ENCODE peak calls at places on chromosomes 4 and X, in eight cellular contexts. Y is ovary, I is A549, O is transverse colon, R is suprapubic skin, L is stomach, J is K562, E is upper lobe of left lung. S is an unnamed sample.

GRCh38 chr4:115343171-115343570 is 229.8 kb upstream of the NDST4 start:
- DNase-seq in R (no peak), J (no peak), Y (no peak), I (no peak), O (no peak), L (no peak), E (no peak), S (no peak)

GRCh38 chr4:56728512-56728911 is 47.4 kb upstream of the HOPX start:
- DNase-seq in O (peak), E (peak), R (peak), J (peak), L (peak), Y (no peak), I (peak), S (peak)

GRCh38 chrX:49163555-49164419 is 1.2 kb downstream of the MAGIX start:
- DNase-seq in E (peak), I (peak), O (peak), L (peak), Y (peak), R (peak), J (peak), S (peak)

GRCh38 chr4:2588259-2588658 is 51.8 kb downstream of the FAM193A start:
- DNase-seq in Y (no peak), I (no peak), L (no peak), J (no peak), E (no peak), R (no peak), O (no peak), S (no peak)

GRCh38 chr4:3301450-3302163 is 8.8 kb downstream of the RGS12 start:
- DNase-seq in Y (no peak), L (no peak), I (no peak), E (no peak), R (no peak), J (no peak), O (no peak), S (no peak)

GRCh38 chr4:98522603-98523395 is 135.6 kb downstream of the TSPAN5 start:
- DNase-seq in O (no peak), R (no peak), J (no peak), E (no peak), Y (no peak), L (no peak), I (peak), S (no peak)

GRCh38 chrX:100946521-100946920 is 17.8 kb upstream of the XKRX start:
- DNase-seq in Y (no peak), J (no peak), L (no peak), I (no peak), O (no peak), R (no peak), E (no peak), S (no peak)

GRCh38 chr4:6332042-6332668 is 62.5 kb downstream of the WFS1 start:
- DNase-seq in I (no peak), L (peak), O (peak), J (peak), E (no peak), Y (no peak), R (no peak), S (no peak)

GRCh38 chrX:37314526-37314925 is 34.6 kb upstream of the PRRG1 start:
- DNase-seq in O (no peak), J (no peak), L (no peak), Y (no peak), E (no peak), R (no peak), I (no peak), S (no peak)

GRCh38 chrX:31445542-31445941 is 373.7 kb upstream of the FTHL17 start:
- DNase-seq in R (no peak), L (no peak), O (no peak), E (no peak), J (no peak), Y (no peak), I (no peak), S (no peak)

GRCh38 chr4:38983756-38984647 is 48.2 kb downstream of the TMEM156 start:
- DNase-seq in J (no peak), Y (no peak), O (no peak), I (no peak), E (no peak), R (no peak), L (no peak), S (no peak)

GRCh38 chr4:88674565-88674964 is 23.1 kb downstream of the NAP1L5 start:
- DNase-seq in O (no peak), E (no peak), L (no peak), R (no peak), I (no peak), J (no peak), Y (no peak), S (no peak)

GRCh38 chr4:177118596-177118995 is 191.1 kb upstream of the NEIL3 start:
- DNase-seq in I (no peak), R (no peak), Y (no peak), E (no peak), L (no peak), O (no peak), J (no peak), S (peak)

GRCh38 chrX:119194631-119195030 is 41.5 kb upstream of the PGRMC1 start:
- DNase-seq in J (no peak), L (no peak), Y (no peak), R (no peak), O (no peak), E (no peak), I (peak), S (no peak)

GRCh38 chr4:111837761-111838160 is 307.5 kb upstream of the FAM241A start:
- DNase-seq in R (no peak), O (no peak), L (no peak), I (no peak), Y (no peak), E (no peak), J (no peak), S (no peak)

GRCh38 chr4:182893490-182893889 is 23.7 kb downstream of the DCTD start:
- DNase-seq in J (no peak), Y (no peak), I (no peak), R (no peak), E (no peak), O (no peak), L (no peak), S (no peak)

GRCh38 chrX:49206543-49206942 is 6.5 kb upstream of the SYP start:
- DNase-seq in R (no peak), E (no peak), Y (no peak), L (no peak), O (no peak), I (no peak), J (no peak), S (no peak)

GRCh38 chrX:72003811-72004750 is 93.4 kb downstream of the NHSL2 start:
- DNase-seq in Y (peak), O (no peak), I (peak), J (no peak), E (no peak), R (no peak), L (peak), S (peak)

GRCh38 chr4:125382995-125383394 is 68.2 kb downstream of the FAT4 start:
- DNase-seq in L (no peak), R (no peak), J (no peak), E (no peak), I (no peak), Y (no peak), O (no peak), S (no peak)

GRCh38 chrX:10090319-10090718 is 66.5 kb upstream of the CLCN4 start:
- DNase-seq in Y (no peak), I (no peak), E (peak), O (no peak), J (no peak), L (no peak), R (no peak), S (no peak)

GRCh38 chrX:3516051-3516541 is 169.6 kb upstream of the MXRA5 start:
- DNase-seq in I (no peak), E (no peak), Y (no peak), J (no peak), O (no peak), R (no peak), L (no peak), S (no peak)

GRCh38 chr4:3492741-3493719 is 29.9 kb downstream of the DOK7 start:
- DNase-seq in R (no peak), J (no peak), O (no peak), L (no peak), Y (no peak), I (no peak), E (no peak), S (no peak)

GRCh38 chr4:173171098-173171497 is 2.5 kb downstream of the GALNT7 start:
- DNase-seq in O (no peak), Y (no peak), L (no peak), R (no peak), E (no peak), J (peak), I (peak), S (no peak)

GRCh38 chrX:10902001-10902400 is 209.1 kb upstream of the HCCS start:
- DNase-seq in L (no peak), I (peak), R (no peak), E (no peak), O (no peak), Y (no peak), J (no peak), S (no peak)

GRCh38 chr4:75990129-75990528 is 616 bp downstream of the SDAD1 start:
- DNase-seq in L (no peak), R (no peak), I (no peak), E (no peak), O (no peak), Y (no peak), J (no peak), S (no peak)

GRCh38 chr4:89469930-89470375 is 162.4 kb upstream of the GPRIN3 start:
- DNase-seq in E (no peak), Y (no peak), R (no peak), O (no peak), L (no peak), I (peak), J (no peak), S (no peak)

GRCh38 chr4:74632634-74633033 is 161.7 kb downstream of the BTC start:
- DNase-seq in E (peak), R (no peak), L (peak), I (peak), O (peak), J (peak), Y (no peak), S (no peak)

GRCh38 chr4:80201326-80202151 is 4.2 kb downstream of the PRDM8 start:
- DNase-seq in O (peak), J (no peak), I (no peak), L (no peak), E (peak), R (peak), Y (peak), S (no peak)

GRCh38 chr4:1155314-1155713 is 17.1 kb downstream of the SPON2 start:
- DNase-seq in Y (no peak), E (no peak), J (no peak), O (no peak), I (no peak), R (no peak), L (no peak), S (no peak)

GRCh38 chr4:89539374-89539773 is 231.8 kb upstream of the GPRIN3 start:
- DNase-seq in I (peak), J (no peak), O (no peak), L (no peak), R (no peak), Y (no peak), E (no peak), S (no peak)

GRCh38 chr4:67035501-67035900 is 509.8 kb downstream of the CENPC start:
- DNase-seq in O (no peak), E (no peak), J (no peak), L (no peak), Y (no peak), I (peak), R (no peak), S (no peak)

GRCh38 chrX:56281789-56282188 is 49.6 kb downstream of the KLF8 start:
- DNase-seq in J (no peak), R (no peak), I (peak), O (no peak), Y (no peak), L (no peak), E (no peak), S (no peak)

GRCh38 chrX:123959281-123960063 is 2.0 kb upstream of the STAG2 start:
- DNase-seq in O (peak), Y (peak), J (peak), R (peak), E (peak), L (peak), I (peak), S (peak)

GRCh38 chr4:150268444-150268843 is 190.2 kb downstream of the DCLK2 start:
- DNase-seq in I (no peak), L (no peak), O (no peak), J (no peak), E (no peak), R (no peak), Y (no peak), S (no peak)

GRCh38 chrX:53088136-53088974 is 5.6 kb upstream of the KANTR start:
- DNase-seq in O (peak), J (no peak), I (peak), R (peak), L (peak), Y (peak), E (peak), S (peak)

GRCh38 chrX:107725761-107726555 is 49.6 kb downstream of the TSC22D3 start:
- DNase-seq in R (no peak), I (peak), J (no peak), L (no peak), E (peak), O (no peak), Y (peak), S (no peak)
- H3K27ac ChIP-seq in R (peak), I (peak), J (no peak), L (peak), E (no peak), O (no peak), Y (peak), S (no peak)

GRCh38 chr4:108166441-108167315 is 2.1 kb downstream of the LEF1 start:
- DNase-seq in L (peak), J (peak), R (no peak), Y (no peak), E (no peak), O (peak), I (no peak), S (no peak)
- TF ChIP-seq CTCF in L (no peak), J (no peak), R (no peak), Y (no peak), E (no peak), O (no peak), I (no peak), S (no peak)

GRCh38 chr4:105909699-105910340 is 14.5 kb downstream of the NPNT start:
- DNase-seq in R (no peak), E (no peak), L (no peak), Y (no peak), O (peak), I (peak), J (no peak), S (no peak)
- TF ChIP-seq EP300 in R (no peak), E (no peak), L (no peak), Y (no peak), O (no peak), I (no peak), J (no peak), S (no peak)

DNA sequence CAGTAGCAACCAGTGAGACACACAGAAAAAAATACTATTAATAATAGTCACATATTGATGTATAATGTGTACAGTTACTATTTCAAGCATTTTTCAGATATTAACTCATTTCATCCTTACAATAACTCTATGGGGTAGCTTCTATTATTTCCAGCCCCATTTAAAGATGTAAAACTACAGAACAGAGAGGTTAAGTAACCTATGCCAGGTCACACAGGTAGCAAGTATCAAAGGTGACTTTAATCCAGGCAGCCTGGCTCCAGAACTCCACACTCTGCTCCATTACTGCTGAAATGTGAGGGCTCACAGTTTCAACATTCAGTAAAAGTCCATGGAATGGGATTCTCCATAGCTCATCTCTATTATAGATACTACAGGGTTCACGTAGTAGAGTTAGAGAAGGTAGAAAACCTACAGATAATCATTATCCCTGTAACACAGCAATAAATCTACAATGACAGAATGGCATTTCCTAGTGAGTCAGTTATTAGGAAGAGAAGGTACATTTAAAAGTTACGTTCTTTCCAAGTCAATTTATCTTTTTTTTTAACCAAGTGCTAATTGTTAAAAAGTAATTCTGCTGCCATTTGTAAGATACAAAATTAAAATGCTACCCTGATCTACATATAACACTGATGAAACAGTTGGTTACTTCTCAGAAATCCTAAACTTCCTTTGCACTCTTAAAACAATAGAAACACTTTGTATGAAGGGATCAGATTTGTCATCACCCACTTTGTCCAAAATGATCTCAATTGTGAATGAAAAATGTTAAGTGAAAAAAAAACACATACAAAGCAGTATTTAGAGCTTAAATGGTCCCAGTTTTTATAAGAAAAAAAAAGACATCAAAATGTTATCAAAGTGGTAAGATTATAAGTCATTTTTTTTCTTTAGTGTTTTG is 18.7 kb downstream of the RELL1 start:
- DNase-seq in L (no peak), R (no peak), Y (no peak), I (no peak), J (no peak), O (no peak), E (no peak), S (no peak)
- H3K27ac ChIP-seq in L (peak), R (peak), Y (no peak), I (peak), J (no peak), O (peak), E (peak), S (peak)

GRCh38 chr4:184983660-184984356 is 34.5 kb upstream of the HELT start:
- DNase-seq in R (no peak), E (peak), Y (peak), O (peak), J (peak), L (peak), I (peak), S (peak)
- TF ChIP-seq CTCF in R (no peak), E (no peak), Y (no peak), O (peak), J (peak), L (no peak), I (peak), S (peak)

GRCh38 chr4:122783301-122784215 is 43.1 kb upstream of the FGF2 start:
- DNase-seq in L (no peak), O (peak), J (no peak), Y (no peak), R (no peak), E (peak), I (peak), S (no peak)
- TF ChIP-seq EP300 in L (no peak), O (no peak), J (no peak), Y (no peak), R (no peak), E (no peak), I (peak), S (no peak)

DNA sequence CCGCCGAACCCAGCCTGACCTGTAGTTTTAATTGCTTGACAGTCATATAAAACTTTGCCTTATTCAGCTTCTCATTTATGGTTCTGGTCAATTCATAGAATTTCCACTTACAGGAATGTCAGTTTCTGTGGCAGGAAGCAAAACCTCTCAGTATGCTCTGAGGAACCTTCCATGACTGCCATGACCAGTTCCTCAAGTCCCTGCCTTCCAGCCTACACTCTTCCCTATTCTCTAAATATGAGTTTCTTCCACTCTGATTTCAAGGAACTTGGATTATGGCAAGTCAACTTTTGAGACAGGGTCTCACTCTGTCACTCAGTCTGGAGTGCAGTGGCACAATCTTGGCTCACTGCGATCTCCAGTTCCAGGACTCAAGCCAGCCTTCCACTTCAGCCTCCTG is 26.0 kb upstream of the NSUN7 start:
- DNase-seq in Y (no peak), I (no peak), R (no peak), L (no peak), E (no peak), J (no peak), O (no peak), S (no peak)
- H3K27ac ChIP-seq in Y (no peak), I (no peak), R (no peak), L (no peak), E (no peak), J (no peak), O (no peak), S (no peak)

DNA sequence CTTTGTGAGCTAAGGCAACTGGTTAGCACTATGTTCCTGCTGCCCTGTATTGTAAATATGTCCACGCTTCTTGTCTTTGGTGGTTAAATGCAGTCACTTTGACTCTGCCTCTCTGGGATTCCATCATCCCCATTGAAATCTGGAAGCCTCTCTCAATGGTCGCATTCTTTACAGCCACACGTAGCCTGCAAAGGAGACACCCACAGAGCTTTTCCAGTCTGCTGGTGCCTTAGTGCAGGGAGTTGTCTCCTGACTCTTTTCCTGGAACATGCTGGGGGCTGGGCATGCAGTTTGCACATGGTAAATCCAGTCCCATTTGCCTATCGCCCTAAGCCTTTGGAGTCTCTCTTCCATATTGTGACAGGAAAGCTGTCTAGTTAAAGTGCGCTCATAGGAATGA is 33.9 kb downstream of the COQ2 start:
- DNase-seq in E (no peak), R (no peak), O (peak), Y (no peak), I (no peak), J (no peak), L (no peak), S (no peak)
- TF ChIP-seq CTCF in E (no peak), R (no peak), O (no peak), Y (no peak), I (no peak), J (no peak), L (no peak), S (no peak)